ENCODE peak calls at places on chromosomes 11 and 22, in nine cellular contexts. Z is WTC11; D is CD8-positive, alpha-beta T cell; J is fibroblast of mammary gland; X is RWPE2; P is thoracic aorta; Q is GM13976; Y is fibroblast of villous mesenchyme; O is omental fat pad. C is an unnamed sample.
A peak's percentile ranks its signal among the peaks of the same experiment; 100 is the strongest.

GRCh38 chr11:76259299-76259908 is 53.1 kb upstream of the WNT11 start:
- DNase-seq in O (no peak), Q (no peak), X (no peak), P (no peak), D (no peak), Y (no peak), Z (no peak), J (no peak), C (no peak)

GRCh38 chr11:3894128-3894731 is 38.8 kb downstream of the STIM1 start:
- DNase-seq in O (no peak), P (no peak), Y (peak; percentile 31), Q (peak; percentile 89), D (no peak), X (no peak), Z (no peak), J (peak; percentile 63), C (peak; percentile 84)

GRCh38 chr11:79925570-79925969 is 484.7 kb upstream of the TENM4 start:
- DNase-seq in Y (no peak), D (no peak), J (no peak), Q (no peak), Z (no peak), X (no peak), O (no peak), P (no peak), C (no peak)

GRCh38 chr11:73242291-73243092 is 24.4 kb downstream of the P2RY2 start:
- DNase-seq in Q (peak; percentile 86), X (peak; percentile 64), Z (peak; percentile 87), O (peak; percentile 72), Y (peak; percentile 61), J (peak; percentile 60), P (no peak), D (peak; percentile 65), C (peak; percentile 87)

GRCh38 chr11:111736191-111736590 is 30.0 kb downstream of the PPP2R1B start:
- DNase-seq in X (no peak), Y (peak; percentile 66), D (no peak), Z (no peak), J (peak; percentile 78), P (no peak), Q (no peak), O (no peak), C (no peak)

GRCh38 chr11:6440906-6441358 is at the start of gene HPX:
- DNase-seq in Q (no peak), O (no peak), P (no peak), Z (no peak), X (no peak), Y (no peak), J (no peak), D (no peak), C (no peak)

GRCh38 chr22:32407936-32408335 is 4.1 kb downstream of the RTCB start:
- DNase-seq in Z (no peak), P (no peak), Q (no peak), D (no peak), Y (no peak), J (no peak), O (no peak), X (no peak), C (no peak)

GRCh38 chr22:27212617-27213177 is 555.3 kb downstream of the MIAT start:
- DNase-seq in Y (peak; percentile 100), Q (no peak), Z (no peak), X (no peak), P (peak; percentile 79), O (peak; percentile 63), D (no peak), J (peak; percentile 98), C (no peak)

GRCh38 chr22:20965104-20965887 is 1.8 kb upstream of the AIFM3 start:
- DNase-seq in Z (peak; percentile 29), P (no peak), J (no peak), Q (no peak), O (no peak), Y (no peak), D (no peak), X (no peak), C (no peak)

GRCh38 chr22:42150727-42151590 is 20.3 kb upstream of the CYP2D6 start:
- DNase-seq in D (no peak), Z (no peak), O (no peak), Q (no peak), J (no peak), P (no peak), Y (no peak), X (no peak), C (no peak)

GRCh38 chr11:63567044-63567840 is 4.1 kb upstream of the PLAAT2 start:
- DNase-seq in O (no peak), J (peak; percentile 91), Y (peak; percentile 96), P (no peak), Z (no peak), X (no peak), Q (peak; percentile 68), D (peak; percentile 50), C (peak; percentile 59)

GRCh38 chr22:25852223-25852622 is 110.2 kb downstream of the MYO18B start:
- DNase-seq in D (no peak), Z (no peak), X (no peak), J (no peak), P (no peak), Y (no peak), Q (no peak), O (no peak), C (no peak)

GRCh38 chr22:25853078-25853477 is 111.1 kb downstream of the MYO18B start:
- DNase-seq in X (no peak), Q (no peak), J (peak; percentile 5), O (no peak), D (no peak), Z (no peak), Y (no peak), P (no peak), C (no peak)

GRCh38 chr22:25849514-25849913 is 107.5 kb downstream of the MYO18B start:
- DNase-seq in D (no peak), Q (no peak), X (no peak), O (no peak), Z (no peak), Y (no peak), J (no peak), P (no peak), C (no peak)

GRCh38 chr22:25853501-25853900 is 111.5 kb downstream of the MYO18B start:
- DNase-seq in J (no peak), Z (no peak), O (no peak), P (no peak), X (no peak), Q (no peak), Y (no peak), D (no peak), C (no peak)

DNA sequence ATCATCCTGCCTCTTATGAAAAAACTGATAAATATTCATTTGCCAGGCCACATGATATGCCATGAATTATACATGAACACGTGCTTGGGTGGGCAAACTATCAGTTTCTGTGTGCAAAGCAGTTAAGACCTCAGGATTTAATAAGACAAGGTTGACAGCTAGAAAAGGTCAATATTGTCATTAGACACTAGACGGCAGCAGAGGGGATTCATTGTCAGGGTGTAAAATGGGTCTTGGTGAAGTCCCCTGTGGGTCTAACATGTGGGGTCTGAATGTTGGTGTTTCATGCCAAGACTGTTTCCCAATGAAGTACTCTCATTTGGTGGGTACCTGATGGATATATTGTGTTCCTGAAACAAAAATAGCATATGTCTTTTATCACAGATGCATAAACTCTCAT is 111.9 kb downstream of the MYO18B start:
- DNase-seq in Y (no peak), X (no peak), J (no peak), P (no peak), O (no peak), Z (no peak), D (no peak), Q (no peak), C (no peak)
- TF ChIP-seq CTCF in Y (no peak), X (peak; percentile 34), J (peak; percentile 17), P (no peak), O (no peak), Z (no peak), D (no peak), Q (no peak), C (no peak)

GRCh38 chr11:59676205-59676604 is 7.4 kb upstream of the PATL1 start:
- DNase-seq in O (no peak), P (no peak), X (no peak), Z (no peak), J (no peak), D (no peak), Q (no peak), Y (no peak), C (no peak)

GRCh38 chr11:59678813-59679165 is 10.0 kb upstream of the PATL1 start:
- DNase-seq in X (no peak), Y (no peak), P (no peak), O (no peak), D (no peak), Z (no peak), J (no peak), Q (no peak), C (no peak)

GRCh38 chr11:59679347-59679746 is 10.5 kb upstream of the PATL1 start:
- DNase-seq in D (no peak), Q (no peak), J (no peak), X (no peak), Z (no peak), Y (no peak), O (no peak), P (no peak), C (no peak)

GRCh38 chr11:59680287-59681154 is 11.7 kb upstream of the PATL1 start:
- DNase-seq in X (no peak), Z (peak; percentile 77), Q (peak; percentile 62), Y (peak; percentile 94), J (peak; percentile 81), O (no peak), D (peak; percentile 31), P (no peak), C (peak; percentile 69)

GRCh38 chr11:59678118-59678812 is 9.4 kb upstream of the PATL1 start:
- DNase-seq in Z (no peak), P (no peak), X (no peak), Q (no peak), D (no peak), O (no peak), J (peak; percentile 20), Y (peak; percentile 30), C (no peak)
- TF ChIP-seq CTCF in Z (no peak), P (no peak), X (no peak), Q (no peak), D (no peak), O (no peak), J (peak; percentile 9), Y (peak; percentile 7), C (no peak)

GRCh38 chr11:59263225-59263894 is 50.6 kb upstream of the MPEG1 start:
- DNase-seq in J (no peak), Q (no peak), X (no peak), Y (no peak), O (no peak), Z (peak; percentile 76), D (no peak), P (no peak), C (no peak)
- TF ChIP-seq CTCF in J (no peak), Q (peak; percentile 56), X (peak; percentile 44), Y (peak; percentile 4), O (no peak), Z (no peak), D (no peak), P (no peak), C (peak; percentile 64)

DNA sequence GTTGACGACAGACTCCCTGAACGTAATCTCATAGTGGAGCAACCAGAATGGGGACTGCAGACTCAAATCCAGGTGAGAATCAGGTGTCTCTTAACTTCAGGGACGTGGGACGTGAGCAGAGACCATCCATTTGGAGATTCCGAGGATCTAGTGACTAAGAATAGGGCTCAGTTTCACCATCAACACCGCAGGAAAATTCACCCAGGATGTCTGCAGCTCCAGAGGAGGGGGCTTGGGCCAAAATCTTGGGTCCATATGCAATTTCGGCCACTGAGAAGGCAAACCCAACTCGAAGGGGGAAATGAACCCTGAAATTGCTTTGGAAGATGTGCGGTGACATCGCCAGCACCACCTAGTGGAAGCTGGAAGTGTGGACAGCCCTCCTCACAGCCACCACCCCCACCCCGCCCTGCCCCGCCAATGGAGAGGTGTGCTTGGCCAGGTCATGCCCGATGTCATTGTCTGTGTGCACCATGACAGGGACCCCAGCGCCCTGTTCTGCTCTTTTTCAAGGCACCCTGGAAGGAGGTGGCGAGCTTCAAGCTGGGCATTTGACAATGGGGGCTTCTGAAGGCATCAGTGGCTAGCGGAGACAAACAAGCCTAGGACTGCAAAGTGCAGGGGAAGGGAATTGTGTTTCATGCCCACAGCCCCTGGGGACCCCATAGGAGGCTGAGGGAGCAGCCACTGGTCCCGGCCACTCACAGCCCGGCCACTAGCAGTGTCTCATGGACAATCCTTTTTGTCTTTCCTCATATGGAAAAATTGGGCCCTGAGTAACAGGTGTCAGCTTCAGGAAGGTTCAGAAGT is 24.8 kb downstream of the APOL1 start:
- DNase-seq in J (peak; percentile 64), O (no peak), P (no peak), D (peak; percentile 56), X (no peak), Z (peak; percentile 74), Q (peak; percentile 82), Y (peak; percentile 65), C (peak; percentile 85)
- TF ChIP-seq CTCF in J (peak; percentile 74), O (no peak), P (peak; percentile 82), D (peak; percentile 73), X (peak; percentile 82), Z (peak; percentile 75), Q (peak; percentile 71), Y (peak; percentile 73), C (peak; percentile 59)